ENCODE peak calls at places on chromosomes 7 and 10, in six cellular contexts. One of them, this sample, is unnamed.

GRCh38 chr7:617614-618538 is 98.2 kb upstream of the PDGFA start:
- DNase-seq in MM.1S: no peak
- DNase-seq in astrocyte: no peak
- DNase-seq in HCT116: no peak
- DNase-seq in mesendoderm: no peak
- DNase-seq in H9: no peak
- DNase-seq in this sample: no peak

GRCh38 chr7:139542308-139543151 is 19.0 kb downstream of the CLEC2L start:
- DNase-seq in MM.1S: no peak
- DNase-seq in mesendoderm: no peak
- DNase-seq in HCT116: no peak
- DNase-seq in astrocyte: no peak
- DNase-seq in H9: no peak
- DNase-seq in this sample: no peak

GRCh38 chr7:96321041-96321669 is 743 bp downstream of the SLC25A13 start:
- DNase-seq in H9: peak
- DNase-seq in astrocyte: peak
- DNase-seq in mesendoderm: peak
- DNase-seq in MM.1S: peak
- DNase-seq in HCT116: peak
- DNase-seq in this sample: peak

GRCh38 chr7:109101332-109101731 is 531.7 kb downstream of the DNAJB9 start:
- DNase-seq in MM.1S: no peak
- DNase-seq in mesendoderm: peak
- DNase-seq in H9: no peak
- DNase-seq in astrocyte: no peak
- DNase-seq in HCT116: no peak
- DNase-seq in this sample: no peak

GRCh38 chr10:15348579-15348978 is 22.5 kb downstream of the FAM171A1 start:
- DNase-seq in mesendoderm: no peak
- DNase-seq in HCT116: no peak
- DNase-seq in astrocyte: no peak
- DNase-seq in MM.1S: no peak
- DNase-seq in H9: no peak
- DNase-seq in this sample: no peak

GRCh38 chr10:122462533-122463465 is 1.4 kb downstream of the HTRA1 start:
- DNase-seq in astrocyte: no peak
- DNase-seq in MM.1S: no peak
- DNase-seq in H9: no peak
- DNase-seq in HCT116: no peak
- DNase-seq in mesendoderm: no peak
- DNase-seq in this sample: no peak

GRCh38 chr7:1668486-1668931 is 1.6 kb upstream of the ELFN1 start:
- DNase-seq in HCT116: no peak
- DNase-seq in mesendoderm: peak
- DNase-seq in astrocyte: no peak
- DNase-seq in H9: peak
- DNase-seq in MM.1S: no peak
- DNase-seq in this sample: peak

GRCh38 chr7:1025747-1026581 is 18.4 kb upstream of the GPR146 start:
- DNase-seq in MM.1S: no peak
- DNase-seq in mesendoderm: no peak
- DNase-seq in H9: no peak
- DNase-seq in astrocyte: no peak
- DNase-seq in HCT116: no peak
- DNase-seq in this sample: no peak

GRCh38 chr10:12459776-12460175 is 110.4 kb downstream of the CAMK1D start:
- DNase-seq in astrocyte: no peak
- DNase-seq in MM.1S: no peak
- DNase-seq in mesendoderm: no peak
- DNase-seq in H9: no peak
- DNase-seq in HCT116: no peak
- DNase-seq in this sample: no peak

GRCh38 chr10:74898201-74898976 is 72.0 kb downstream of the KAT6B start:
- DNase-seq in astrocyte: no peak
- DNase-seq in HCT116: no peak
- DNase-seq in H9: no peak
- DNase-seq in mesendoderm: no peak
- DNase-seq in MM.1S: peak
- DNase-seq in this sample: no peak

GRCh38 chr10:110363572-110364411 is 59.1 kb upstream of the SMNDC1 start:
- DNase-seq in astrocyte: no peak
- DNase-seq in MM.1S: no peak
- DNase-seq in H9: no peak
- DNase-seq in HCT116: no peak
- DNase-seq in mesendoderm: no peak
- DNase-seq in this sample: no peak

GRCh38 chr10:7085913-7086589 is 324.8 kb downstream of the SFMBT2 start:
- DNase-seq in MM.1S: no peak
- DNase-seq in mesendoderm: peak
- DNase-seq in HCT116: no peak
- DNase-seq in H9: peak
- DNase-seq in astrocyte: peak
- DNase-seq in this sample: peak

GRCh38 chr10:110181911-110182310 is 25.5 kb upstream of the MXI1 start:
- DNase-seq in mesendoderm: peak
- DNase-seq in MM.1S: no peak
- DNase-seq in astrocyte: no peak
- DNase-seq in HCT116: no peak
- DNase-seq in H9: no peak
- DNase-seq in this sample: no peak

GRCh38 chr10:64408386-64409178 is 887.4 kb downstream of the REEP3 start:
- DNase-seq in HCT116: no peak
- DNase-seq in mesendoderm: no peak
- DNase-seq in astrocyte: no peak
- DNase-seq in H9: no peak
- DNase-seq in MM.1S: no peak
- DNase-seq in this sample: no peak

GRCh38 chr10:15237351-15237750 is 68.9 kb upstream of the NMT2 start:
- DNase-seq in MM.1S: no peak
- DNase-seq in HCT116: no peak
- DNase-seq in mesendoderm: peak
- DNase-seq in astrocyte: peak
- DNase-seq in H9: no peak
- DNase-seq in this sample: no peak

GRCh38 chr7:95395755-95396135 is 430 bp downstream of the PON3 start:
- DNase-seq in mesendoderm: no peak
- DNase-seq in HCT116: no peak
- DNase-seq in astrocyte: no peak
- DNase-seq in MM.1S: no peak
- DNase-seq in H9: no peak
- DNase-seq in this sample: no peak

GRCh38 chr10:63554666-63555065 is 33.5 kb downstream of the REEP3 start:
- DNase-seq in astrocyte: peak
- DNase-seq in mesendoderm: no peak
- DNase-seq in MM.1S: peak
- DNase-seq in HCT116: peak
- DNase-seq in H9: no peak
- DNase-seq in this sample: no peak

GRCh38 chr7:40509301-40509700 is 374.5 kb downstream of the SUGCT start:
- DNase-seq in H9: no peak
- DNase-seq in mesendoderm: no peak
- DNase-seq in HCT116: no peak
- DNase-seq in astrocyte: no peak
- DNase-seq in MM.1S: no peak
- DNase-seq in this sample: no peak

GRCh38 chr7:37109853-37110252 is 338.8 kb downstream of the ELMO1 start:
- DNase-seq in MM.1S: no peak
- DNase-seq in H9: no peak
- DNase-seq in HCT116: no peak
- DNase-seq in mesendoderm: peak
- DNase-seq in astrocyte: no peak
- DNase-seq in this sample: peak

GRCh38 chr7:110835209-110835608 is 255.7 kb upstream of the LRRN3 start:
- DNase-seq in HCT116: no peak
- DNase-seq in astrocyte: no peak
- DNase-seq in H9: no peak
- DNase-seq in mesendoderm: no peak
- DNase-seq in MM.1S: peak
- DNase-seq in this sample: no peak

GRCh38 chr7:128848289-128849155 is 14.1 kb upstream of the ATP6V1F start:
- DNase-seq in mesendoderm: no peak
- DNase-seq in astrocyte: no peak
- DNase-seq in H9: no peak
- DNase-seq in MM.1S: no peak
- DNase-seq in HCT116: no peak
- DNase-seq in this sample: no peak

GRCh38 chr10:73910401-73910763 is 550 bp upstream of the PLAU start:
- DNase-seq in H9: no peak
- DNase-seq in astrocyte: no peak
- DNase-seq in MM.1S: no peak
- DNase-seq in HCT116: no peak
- DNase-seq in mesendoderm: peak
- DNase-seq in this sample: no peak

GRCh38 chr7:29807179-29807841 is 1.0 kb downstream of the WIPF3 start:
- DNase-seq in H9: peak
- DNase-seq in MM.1S: no peak
- DNase-seq in astrocyte: no peak
- DNase-seq in mesendoderm: peak
- DNase-seq in HCT116: peak
- DNase-seq in this sample: peak

GRCh38 chr10:132555648-132556575 is 18.3 kb downstream of the INPP5A start:
- DNase-seq in mesendoderm: no peak
- DNase-seq in MM.1S: no peak
- DNase-seq in H9: no peak
- DNase-seq in HCT116: no peak
- DNase-seq in astrocyte: no peak
- DNase-seq in this sample: no peak

GRCh38 chr7:27171636-27172387 is 2.3 kb downstream of the HOXA10 start:
- DNase-seq in HCT116: no peak
- DNase-seq in MM.1S: no peak
- DNase-seq in mesendoderm: peak
- DNase-seq in astrocyte: no peak
- DNase-seq in H9: peak
- DNase-seq in this sample: peak

GRCh38 chr7:45294559-45294958 is 137.0 kb downstream of the RAMP3 start:
- DNase-seq in mesendoderm: no peak
- DNase-seq in H9: no peak
- DNase-seq in HCT116: no peak
- DNase-seq in astrocyte: no peak
- DNase-seq in MM.1S: no peak
- DNase-seq in this sample: no peak

GRCh38 chr10:48463318-48464003 is 141.4 kb downstream of the ARHGAP22 start:
- DNase-seq in astrocyte: no peak
- DNase-seq in H9: peak
- DNase-seq in HCT116: no peak
- DNase-seq in MM.1S: no peak
- DNase-seq in mesendoderm: peak
- DNase-seq in this sample: peak

DNA sequence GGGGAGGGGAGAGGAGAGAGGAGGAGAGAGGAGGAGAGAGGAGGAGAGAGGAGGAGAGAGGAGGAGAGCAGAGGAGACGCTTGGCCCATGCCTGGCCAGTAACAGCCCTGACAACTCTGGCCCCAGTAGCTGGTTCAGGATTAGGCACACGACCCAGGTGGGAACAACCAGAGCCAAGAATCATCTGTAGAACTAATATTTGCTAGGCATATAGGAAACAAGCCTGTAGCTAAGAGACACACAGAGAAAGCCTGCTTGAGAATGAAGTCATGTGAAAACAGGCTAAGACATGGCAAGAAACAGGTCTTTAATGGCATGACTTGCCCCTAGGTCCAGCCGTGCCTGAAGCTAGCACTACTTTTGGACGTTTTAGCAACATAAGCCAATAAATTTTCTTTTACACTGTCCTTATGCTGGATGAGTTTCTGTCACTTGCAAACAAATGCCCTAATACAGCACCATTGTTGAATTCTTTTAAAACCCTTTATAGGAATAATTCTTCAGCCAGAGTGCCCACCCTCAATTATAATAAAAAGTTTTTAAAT is 17.5 kb downstream of the OSBPL3 start:
- DNase-seq in mesendoderm: no peak
- DNase-seq in HCT116: no peak
- DNase-seq in MM.1S: no peak
- DNase-seq in H9: no peak
- DNase-seq in astrocyte: no peak
- DNase-seq in this sample: no peak
- H3K9ac ChIP-seq in mesendoderm: no peak
- H3K9ac ChIP-seq in HCT116: no peak
- H3K9ac ChIP-seq in MM.1S: no peak
- H3K9ac ChIP-seq in H9: no peak
- H3K9ac ChIP-seq in astrocyte: no peak
- H3K9ac ChIP-seq in this sample: no peak

DNA sequence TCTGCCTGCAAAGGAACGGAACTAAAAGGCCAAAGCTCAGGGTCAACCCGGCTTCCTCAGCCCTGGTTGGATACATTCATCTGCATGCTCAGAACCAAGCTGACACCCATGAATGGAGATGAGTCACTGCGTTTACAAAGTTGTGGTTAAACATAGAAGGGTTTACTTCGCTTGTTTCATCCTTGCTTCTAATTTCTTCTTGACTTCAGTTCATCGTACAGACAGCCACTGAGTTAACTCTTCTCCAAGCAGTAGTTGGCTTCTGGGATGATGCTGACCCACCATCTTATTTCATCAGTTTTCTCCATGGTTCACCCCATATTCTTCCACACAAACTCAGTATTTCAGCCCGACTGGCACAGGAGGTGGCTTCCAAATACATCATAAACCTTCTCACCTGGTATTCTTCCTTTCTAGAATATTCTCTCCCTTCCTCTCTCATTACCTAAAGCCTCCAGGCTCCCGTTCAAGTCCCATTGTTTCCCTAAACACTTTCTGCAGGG is 166.3 kb upstream of the RNF32 start:
- DNase-seq in MM.1S: no peak
- DNase-seq in mesendoderm: no peak
- DNase-seq in astrocyte: peak
- DNase-seq in HCT116: no peak
- DNase-seq in H9: no peak
- DNase-seq in this sample: peak
- H3K9ac ChIP-seq in MM.1S: no peak
- H3K9ac ChIP-seq in mesendoderm: no peak
- H3K9ac ChIP-seq in astrocyte: no peak
- H3K9ac ChIP-seq in HCT116: no peak
- H3K9ac ChIP-seq in H9: no peak
- H3K9ac ChIP-seq in this sample: no peak

DNA sequence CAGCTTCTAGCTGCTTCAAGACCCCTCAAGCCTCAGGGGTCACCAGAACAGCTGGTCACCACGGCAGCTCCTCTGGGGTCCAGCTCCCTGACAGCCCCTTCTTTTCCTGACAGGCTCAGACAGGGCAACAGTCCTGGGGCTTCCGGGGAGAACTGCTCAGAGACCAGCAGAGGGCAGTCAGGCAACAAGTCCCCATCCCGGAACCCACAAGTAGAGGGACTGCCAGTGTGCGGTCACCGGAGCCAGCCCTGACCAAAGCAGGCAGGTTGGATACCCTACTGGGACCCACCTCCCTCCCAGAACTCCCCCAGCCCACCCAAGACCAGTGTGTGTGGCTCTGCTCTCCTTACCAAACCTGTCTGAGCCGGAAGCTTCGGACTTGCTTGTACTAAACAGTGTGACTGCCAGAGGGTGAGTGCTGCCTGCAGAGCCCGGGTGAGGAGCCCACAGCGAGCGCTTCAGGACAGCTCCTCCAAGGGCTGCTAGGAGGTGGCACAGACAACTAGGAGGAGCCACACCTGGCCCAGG is 40.3 kb downstream of the YKT6 start:
- DNase-seq in MM.1S: peak
- DNase-seq in astrocyte: peak
- DNase-seq in HCT116: peak
- DNase-seq in mesendoderm: peak
- DNase-seq in H9: peak
- DNase-seq in this sample: peak
- H3K9ac ChIP-seq in MM.1S: no peak
- H3K9ac ChIP-seq in astrocyte: no peak
- H3K9ac ChIP-seq in HCT116: no peak
- H3K9ac ChIP-seq in mesendoderm: no peak
- H3K9ac ChIP-seq in H9: no peak
- H3K9ac ChIP-seq in this sample: no peak

GRCh38 chr7:100946766-100947365 is 2.5 kb upstream of the MUC3A start:
- DNase-seq in H9: no peak
- DNase-seq in astrocyte: no peak
- DNase-seq in mesendoderm: no peak
- DNase-seq in MM.1S: no peak
- DNase-seq in HCT116: no peak
- DNase-seq in this sample: no peak
- H3K9ac ChIP-seq in H9: no peak
- H3K9ac ChIP-seq in astrocyte: no peak
- H3K9ac ChIP-seq in mesendoderm: no peak
- H3K9ac ChIP-seq in MM.1S: no peak
- H3K9ac ChIP-seq in HCT116: no peak
- H3K9ac ChIP-seq in this sample: no peak

This sample was measured in endodermal cell.